ENCODE peak calls at places on chromosomes 5 and 9, in eight cellular contexts. O is GM13977; C is stimulated activated CD4-positive, alpha-beta T cell treated with anti-CD3 and anti-CD28 coated beads, Interleukin-4, amount 100 ng/mL, for 24 hours; R is MCF 10A; J is activated T-helper 1 cell treated with anti-CD3 and anti-CD28 coated beads, Interleukin-12 subunit alpha, Interleukin-12 subunit beta, Interleukin-2, Interleukin-4 antibody, amounts not matched to agents 30 ng/mL and 10 ng/mL and 1 ng/mL, durations not matched to agents 14 hours and 24 hours and 36 hours; P is M059J; Z is CD8-positive, alpha-beta T cell; S is NCI-H524. K is an unnamed sample.

GRCh38 chr5:149827086-149827485 is 97.0 kb downstream of the PPARGC1B start:
- DNase-seq in O (no peak), C (no peak), R (no peak), J (no peak), P (peak; percentile 10), Z (no peak), S (no peak), K (no peak)

GRCh38 chr9:34370970-34371880 is 5.5 kb downstream of the MYORG start:
- DNase-seq in O (no peak), C (no peak), R (no peak), J (no peak), P (no peak), Z (no peak), S (no peak), K (no peak)

GRCh38 chr9:33318225-33318624 is 27.9 kb downstream of the NFX1 start:
- DNase-seq in O (no peak), C (no peak), R (no peak), J (no peak), P (no peak), Z (no peak), S (no peak), K (no peak)

GRCh38 chr5:122352331-122352730 is 40.3 kb downstream of the SNCAIP start:
- DNase-seq in O (no peak), C (no peak), R (peak; percentile 17), J (no peak), P (no peak), Z (no peak), S (no peak), K (no peak)

GRCh38 chr9:115167175-115167574 is 49.2 kb upstream of the TNC start:
- DNase-seq in O (no peak), C (no peak), R (peak; percentile 75), J (no peak), P (peak; percentile 98), Z (no peak), S (no peak), K (no peak)

GRCh38 chr9:18778846-18779245 is 254.2 kb downstream of the SAXO1 start:
- DNase-seq in O (no peak), C (no peak), R (no peak), J (no peak), P (no peak), Z (no peak), S (no peak), K (no peak)

GRCh38 chr9:99925542-99925941 is 19.1 kb downstream of the STX17 start:
- DNase-seq in O (no peak), C (no peak), R (no peak), J (no peak), P (peak; percentile 5), Z (no peak), S (no peak), K (no peak)

GRCh38 chr5:172102913-172103629 is 85.0 kb downstream of the STK10 start:
- DNase-seq in O (no peak), C (peak; percentile 32), R (peak; percentile 100), J (no peak), P (peak; percentile 99), Z (no peak), S (no peak), K (no peak)

GRCh38 chr5:150567031-150567680 is 59.2 kb downstream of the NDST1 start:
- DNase-seq in O (no peak), C (no peak), R (peak; percentile 74), J (no peak), P (peak; percentile 52), Z (no peak), S (no peak), K (no peak)

GRCh38 chr9:32378993-32379729 is 5.3 kb upstream of the ACO1 start:
- DNase-seq in O (peak; percentile 67), C (peak; percentile 68), R (peak; percentile 90), J (peak; percentile 42), P (peak; percentile 84), Z (peak; percentile 32), S (peak; percentile 71), K (peak; percentile 37)

GRCh38 chr5:140020601-140021177 is 22.4 kb downstream of the NRG2 start:
- DNase-seq in O (no peak), C (no peak), R (no peak), J (no peak), P (no peak), Z (no peak), S (no peak), K (no peak)

K was measured in NCI-H2171.